ENCODE peak calls at places on chromosomes 5 and 9, in seven cellular contexts. S is breast epithelium; A is A549; H is effector memory CD4-positive, alpha-beta T cell; G is ovary; C is tibial nerve; X is lower lobe of right lung. B is an unnamed sample. For H3K4me1, the result is how much of the 10 kb centered on the place peaks cover.

GRCh38 chr9:114861273-114861672 is 55.4 kb upstream of the TNFSF15 start:
- DNase-seq in S (no peak), A (no peak), H (no peak), G (no peak), C (peak), X (no peak), B (no peak)

GRCh38 chr5:124527220-124527991 is 219.0 kb downstream of the ZNF608 start:
- DNase-seq in S (no peak), A (no peak), H (no peak), G (peak), C (no peak), X (no peak), B (no peak)

GRCh38 chr9:22483528-22484060 is 37.0 kb downstream of the DMRTA1 start:
- DNase-seq in S (no peak), A (no peak), H (no peak), G (no peak), C (no peak), X (no peak), B (no peak)

GRCh38 chr9:69379250-69379982 is 54.4 kb downstream of the ENTREP1 start:
- DNase-seq in S (no peak), A (no peak), H (no peak), G (no peak), C (no peak), X (no peak), B (no peak)

GRCh38 chr5:76488969-76489368 is 85.9 kb downstream of the IQGAP2 start:
- DNase-seq in S (no peak), A (no peak), H (no peak), G (no peak), C (no peak), X (no peak), B (no peak)

GRCh38 chr5:56876325-56876724 is 33.1 kb upstream of the SETD9 start:
- DNase-seq in S (no peak), A (no peak), H (no peak), G (no peak), C (no peak), X (no peak), B (no peak)

GRCh38 chr9:73684601-73685000 is 532.9 kb downstream of the ANXA1 start:
- DNase-seq in S (no peak), A (no peak), H (no peak), G (no peak), C (no peak), X (no peak), B (no peak)

GRCh38 chr5:141992349-141992963 is 20.4 kb downstream of the GNPDA1 start:
- DNase-seq in S (peak), A (peak), H (peak), G (peak), C (peak), X (no peak), B (peak)

GRCh38 chr9:129749575-129749974 is 3.3 kb downstream of the PTGES start:
- DNase-seq in S (no peak), A (no peak), H (no peak), G (no peak), C (no peak), X (no peak), B (no peak)
- H3K4me1 ChIP-seq in S (under half), A (under half), H (under half), G (under half), C (under half), X (under half), B (under half)

GRCh38 chr9:14030350-14030823 is 283.6 kb downstream of the NFIB start:
- DNase-seq in S (no peak), A (no peak), H (no peak), G (peak), C (peak), X (no peak), B (peak)
- H3K27ac ChIP-seq in S (peak), A (peak), H (no peak), G (peak), C (peak), X (peak), B (peak)

DNA sequence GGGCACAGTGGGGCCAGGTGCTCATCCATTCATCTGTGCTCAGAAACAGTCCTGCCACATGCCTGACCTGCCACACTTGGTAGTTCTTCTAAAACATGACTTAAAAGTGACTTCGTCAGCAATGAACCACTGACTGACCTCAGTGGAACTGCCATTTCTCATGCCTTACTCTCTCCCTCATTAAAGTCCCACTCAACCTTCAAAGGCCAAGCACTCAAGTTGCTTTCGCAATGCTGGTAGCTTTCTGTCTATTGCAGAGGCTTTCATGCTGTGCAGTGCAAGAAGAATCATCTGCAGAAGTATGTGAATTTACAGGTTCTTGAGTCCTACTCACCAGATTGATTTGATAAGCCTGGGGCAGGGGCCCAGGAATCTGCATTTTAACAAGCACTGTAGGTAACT is 23.9 kb downstream of the B4GALT1 start:
- DNase-seq in S (no peak), A (no peak), H (no peak), G (no peak), C (no peak), X (peak), B (no peak)
- H3K4me1 ChIP-seq in S (under half), A (half or more), H (half or more), G (under half), C (half or more), X (half or more), B (under half)

GRCh38 chr5:67246546-67246945 is 49.9 kb upstream of the CD180 start:
- DNase-seq in S (no peak), A (no peak), H (no peak), G (no peak), C (no peak), X (no peak), B (no peak)

GRCh38 chr5:67245259-67245846 is 48.8 kb upstream of the CD180 start:
- DNase-seq in S (no peak), A (no peak), H (no peak), G (no peak), C (no peak), X (no peak), B (no peak)

GRCh38 chr5:67244345-67244793 is 47.8 kb upstream of the CD180 start:
- DNase-seq in S (no peak), A (no peak), H (no peak), G (no peak), C (no peak), X (no peak), B (no peak)

GRCh38 chr5:67243944-67244343 is 47.3 kb upstream of the CD180 start:
- DNase-seq in S (no peak), A (no peak), H (no peak), G (no peak), C (no peak), X (no peak), B (no peak)

DNA sequence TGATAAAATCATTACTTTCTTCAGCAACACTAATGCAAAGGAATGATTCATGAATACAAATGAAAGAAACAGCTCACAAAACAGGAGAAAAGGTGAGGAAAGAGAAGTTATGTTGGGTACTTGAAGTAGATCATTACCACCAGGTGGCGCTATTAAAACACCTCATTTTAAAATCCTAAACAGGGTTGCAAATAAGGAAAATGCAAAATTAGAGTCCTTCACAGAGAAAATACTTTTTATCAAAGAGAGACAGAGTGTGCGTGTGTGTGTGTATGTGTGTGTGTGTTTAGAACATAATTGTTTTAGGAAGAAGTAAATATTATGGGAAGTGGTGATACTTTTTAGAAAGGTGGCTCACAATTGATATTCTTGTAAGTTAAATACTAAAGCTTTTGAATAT is 49.5 kb upstream of the CD180 start:
- DNase-seq in S (no peak), A (peak), H (no peak), G (peak), C (peak), X (no peak), B (no peak)
- H3K27ac ChIP-seq in S (peak), A (no peak), H (no peak), G (no peak), C (peak), X (peak), B (no peak)

GRCh38 chr9:99637640-99638039 is 184.0 kb upstream of the NR4A3 start:
- DNase-seq in S (no peak), A (no peak), H (no peak), G (no peak), C (no peak), X (no peak), B (no peak)

GRCh38 chr9:99634185-99634584 is 187.5 kb upstream of the NR4A3 start:
- DNase-seq in S (no peak), A (no peak), H (no peak), G (no peak), C (no peak), X (no peak), B (no peak)

GRCh38 chr9:99633260-99633659 is 188.4 kb upstream of the NR4A3 start:
- DNase-seq in S (no peak), A (no peak), H (no peak), G (no peak), C (no peak), X (no peak), B (no peak)

GRCh38 chr9:99632349-99633038 is 189.2 kb upstream of the NR4A3 start:
- DNase-seq in S (no peak), A (no peak), H (no peak), G (no peak), C (no peak), X (no peak), B (no peak)

DNA sequence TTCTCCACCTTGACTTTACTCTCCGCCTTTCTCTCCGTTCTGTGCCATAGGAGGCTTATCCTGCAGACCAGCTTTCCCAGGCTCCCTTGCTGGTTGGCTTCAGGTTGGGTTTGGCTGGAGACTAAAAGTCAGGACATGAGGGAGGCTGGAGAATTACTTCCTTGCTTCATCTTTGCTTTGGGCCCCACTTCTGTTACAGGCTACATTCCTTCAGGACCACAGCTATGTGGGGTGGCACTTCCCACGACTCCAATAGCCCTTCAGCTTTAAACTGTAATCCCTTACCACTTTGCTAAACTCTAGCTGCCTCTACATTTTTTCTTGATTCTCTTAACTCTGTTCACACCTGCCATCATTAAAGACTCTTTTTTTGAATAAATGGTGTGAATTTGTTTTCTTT is 186.7 kb upstream of the NR4A3 start:
- DNase-seq in S (no peak), A (no peak), H (no peak), G (no peak), C (no peak), X (no peak), B (no peak)
- H3K4me1 ChIP-seq in S (under half), A (under half), H (under half), G (under half), C (under half), X (under half), B (under half)

DNA sequence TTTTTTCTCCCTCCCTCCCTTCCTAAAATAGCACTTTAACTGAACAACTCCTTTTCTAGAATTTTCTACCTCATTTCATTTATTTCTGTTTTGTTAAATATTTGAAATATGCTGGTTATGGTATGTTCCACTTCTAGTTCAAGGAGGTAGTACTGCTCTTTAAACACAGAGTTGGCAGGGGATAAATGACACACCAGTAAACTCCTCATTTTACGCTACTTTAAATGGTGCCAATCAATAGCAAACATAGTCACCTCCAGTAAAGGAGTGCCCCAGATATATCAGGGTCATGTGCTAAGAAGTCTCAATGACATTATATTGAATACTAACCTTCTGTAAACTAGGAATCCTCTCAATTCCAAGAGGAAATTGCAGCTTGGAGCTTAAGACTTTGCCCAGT is 56.9 kb downstream of the MYO10 start:
- DNase-seq in S (no peak), A (no peak), H (no peak), G (no peak), C (no peak), X (no peak), B (no peak)
- H3K27ac ChIP-seq in S (no peak), A (peak), H (no peak), G (no peak), C (no peak), X (no peak), B (peak)

DNA sequence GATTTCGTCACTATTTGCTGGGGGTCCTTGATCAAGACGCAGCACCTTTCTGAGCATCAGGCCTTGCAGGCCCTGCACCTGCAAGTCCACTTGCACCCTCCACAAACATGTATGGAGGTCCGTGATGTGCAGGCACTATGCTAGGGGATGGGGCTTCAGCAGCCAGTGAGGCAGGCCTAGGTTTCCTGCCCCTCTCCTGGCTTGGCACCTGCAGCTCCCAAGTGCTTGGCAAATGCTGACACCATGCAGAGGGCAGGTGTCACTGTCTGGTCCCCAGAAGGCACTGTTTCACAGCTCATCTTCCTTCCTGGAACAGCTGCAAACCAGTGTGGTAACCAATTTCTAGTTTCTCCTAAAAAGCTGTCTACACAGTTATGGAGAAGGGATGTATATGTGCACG is 29.7 kb downstream of the ADAM19 start:
- DNase-seq in S (no peak), A (no peak), H (no peak), G (no peak), C (no peak), X (no peak), B (no peak)
- H3K4me1 ChIP-seq in S (under half), A (under half), H (half or more), G (under half), C (half or more), X (half or more), B (under half)

GRCh38 chr9:19553441-19553840 is 144.6 kb downstream of the ACER2 start:
- DNase-seq in S (no peak), A (no peak), H (no peak), G (no peak), C (no peak), X (no peak), B (no peak)
- H3K27ac ChIP-seq in S (no peak), A (no peak), H (no peak), G (no peak), C (no peak), X (no peak), B (no peak)